ENCODE peak calls at places on chromosomes 3 and 15, in ten cellular contexts. L is hepatocyte; K is dorsolateral prefrontal cortex; V is coronary artery; Q is WERI-Rb-1; R is GM23338; E is A549; D is CD4-positive, CD25-positive, alpha-beta regulatory T cell; Z is sigmoid colon; A is breast epithelium. N is an unnamed sample.

GRCh38 chr3:33915796-33916589 is 117.6 kb downstream of the PDCD6IP start:
- DNase-seq in Z (no peak), D (no peak), K (peak), V (no peak), Q (peak), E (peak), L (no peak), A (no peak), R (peak), N (no peak)

GRCh38 chr3:183427206-183428139 is 946 bp downstream of the MCF2L2 start:
- DNase-seq in Z (no peak), A (no peak), R (peak), E (no peak), Q (peak), D (no peak), L (no peak), V (no peak), K (peak), N (no peak)

GRCh38 chr15:74312445-74313007 is 54.9 kb downstream of the CYP11A1 start:
- DNase-seq in D (no peak), R (no peak), K (peak), Z (no peak), V (no peak), Q (peak), E (no peak), A (no peak), L (no peak), N (no peak)

GRCh38 chr3:73520931-73521461 is 103.7 kb downstream of the PDZRN3 start:
- DNase-seq in V (peak), D (no peak), K (no peak), R (no peak), A (peak), Q (peak), E (no peak), L (no peak), Z (peak), N (no peak)

GRCh38 chr3:191775451-191776233 is 314.7 kb downstream of the PYDC2 start:
- DNase-seq in R (no peak), Q (no peak), K (no peak), V (no peak), Z (no peak), E (no peak), D (no peak), A (no peak), L (no peak), N (no peak)

GRCh38 chr3:116029286-116029685 is 406.0 kb downstream of the GAP43 start:
- DNase-seq in A (no peak), L (no peak), Q (no peak), Z (no peak), V (no peak), K (no peak), R (no peak), D (no peak), E (no peak), N (no peak)

GRCh38 chr3:65758871-65759598 is 279.7 kb downstream of the MAGI1 start:
- DNase-seq in R (no peak), V (no peak), K (no peak), A (no peak), Z (no peak), E (no peak), Q (no peak), L (no peak), D (no peak), N (no peak)

GRCh38 chr3:131535596-131535995 is 32.8 kb upstream of the MRPL3 start:
- DNase-seq in L (no peak), E (no peak), V (no peak), Q (no peak), A (no peak), Z (no peak), K (no peak), D (no peak), R (peak), N (no peak)

GRCh38 chr3:150170843-150171513 is 200.3 kb upstream of the PFN2 start:
- DNase-seq in V (no peak), E (no peak), A (no peak), Q (peak), L (no peak), R (no peak), Z (peak), K (peak), D (no peak), N (no peak)

GRCh38 chr3:197393711-197394110 is 95.3 kb upstream of the DLG1 start:
- DNase-seq in D (no peak), Z (no peak), K (no peak), V (no peak), R (no peak), L (no peak), E (no peak), A (no peak), Q (no peak), N (no peak)

GRCh38 chr15:101051291-101052030 is 132.3 kb downstream of the LRRK1 start:
- DNase-seq in D (no peak), A (no peak), E (no peak), L (peak), R (no peak), Z (peak), K (no peak), V (peak), Q (no peak), N (peak)

GRCh38 chr15:88803241-88803919 is at the start of gene ACAN:
- DNase-seq in K (no peak), R (peak), E (no peak), Q (peak), Z (no peak), V (no peak), A (no peak), L (peak), D (no peak), N (no peak)

GRCh38 chr3:78991656-78992055 is 776.1 kb downstream of the ROBO1 start:
- DNase-seq in V (no peak), E (no peak), K (no peak), Q (no peak), D (no peak), R (no peak), L (no peak), Z (no peak), A (no peak), N (no peak)

GRCh38 chr3:117054551-117054950 is 345.0 kb downstream of the TUSC7 start:
- DNase-seq in A (no peak), R (peak), D (no peak), Z (no peak), Q (no peak), E (no peak), V (no peak), K (no peak), L (no peak), N (no peak)

GRCh38 chr3:119637679-119638525 is 22.5 kb downstream of the POPDC2 start:
- DNase-seq in V (no peak), E (no peak), R (no peak), D (no peak), L (peak), A (no peak), K (no peak), Z (no peak), Q (no peak), N (no peak)

GRCh38 chr3:153289334-153289808 is 127.3 kb downstream of the RAP2B start:
- DNase-seq in E (no peak), R (no peak), D (no peak), Z (no peak), Q (no peak), A (no peak), V (no peak), K (no peak), L (no peak), N (no peak)

GRCh38 chr3:32956750-32957570 is 5.5 kb downstream of the CCR4 start:
- DNase-seq in K (no peak), Z (no peak), V (no peak), L (no peak), A (no peak), Q (no peak), E (no peak), D (no peak), R (no peak), N (no peak)

GRCh38 chr3:35829499-35829898 is 190.2 kb downstream of the ARPP21 start:
- DNase-seq in Q (no peak), V (no peak), L (peak), D (no peak), K (no peak), Z (no peak), A (no peak), E (peak), R (no peak), N (no peak)

GRCh38 chr3:189188466-189188865 is 16.7 kb downstream of the TPRG1 start:
- DNase-seq in Q (no peak), L (peak), V (no peak), D (no peak), E (no peak), A (no peak), Z (no peak), K (no peak), R (no peak), N (no peak)
- H3K27ac ChIP-seq in Q (no peak), L (peak), V (no peak), D (no peak), E (no peak), A (no peak), Z (no peak), K (no peak), R (no peak), N (no peak)

DNA sequence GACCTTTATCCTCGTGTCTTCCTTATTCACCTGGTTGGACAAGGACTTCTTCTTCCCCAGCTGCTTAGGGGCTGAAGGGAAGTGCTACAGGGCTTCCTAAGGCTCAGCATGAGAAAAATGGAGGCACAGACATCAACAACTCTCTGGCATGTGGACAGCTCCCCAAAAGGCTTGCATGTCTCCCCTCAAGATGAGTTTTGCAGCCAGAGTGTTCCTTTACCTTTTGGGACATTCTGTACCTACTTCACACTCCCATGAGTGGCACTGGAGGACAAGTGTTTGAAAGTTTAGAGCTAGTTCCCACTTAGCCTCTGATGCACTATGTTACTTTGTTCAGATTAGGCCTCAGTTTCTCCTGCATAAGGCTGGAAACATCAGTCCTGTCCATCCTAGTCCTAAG is 77.1 kb upstream of the HACD2 start:
- DNase-seq in R (no peak), V (no peak), A (no peak), K (no peak), E (no peak), Q (no peak), L (no peak), D (no peak), Z (no peak), N (no peak)
- H3K27ac ChIP-seq in R (no peak), V (peak), A (peak), K (peak), E (no peak), Q (no peak), L (no peak), D (no peak), Z (peak), N (no peak)

DNA sequence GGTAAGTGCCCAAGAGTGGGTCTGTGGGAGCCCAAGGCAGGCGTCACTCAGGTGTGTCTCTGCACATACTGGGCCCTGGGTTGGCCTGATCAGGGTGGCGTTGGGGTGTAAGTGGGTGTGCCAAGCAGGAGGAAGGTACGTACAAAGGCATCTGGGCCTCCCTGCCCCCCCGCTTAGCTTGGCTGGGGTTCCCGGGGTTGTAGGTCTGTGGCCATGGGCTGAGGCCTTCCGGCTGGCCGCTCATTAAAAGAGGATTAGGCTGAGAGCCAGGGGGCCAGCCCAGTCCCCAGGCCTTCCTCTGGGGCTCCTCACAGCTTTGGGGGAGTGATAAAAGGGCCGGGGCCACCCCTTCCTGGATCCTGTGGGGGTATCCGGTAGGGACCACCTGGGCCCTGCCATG is 13.3 kb downstream of the SEMA3F start:
- DNase-seq in A (no peak), L (no peak), K (no peak), R (no peak), E (no peak), V (no peak), Q (no peak), D (no peak), Z (no peak), N (no peak)
- H3K27ac ChIP-seq in A (peak), L (no peak), K (no peak), R (no peak), E (peak), V (peak), Q (peak), D (no peak), Z (peak), N (peak)

GRCh38 chr3:12186515-12187286 is 28.0 kb upstream of the TIMP4 start:
- DNase-seq in E (no peak), A (no peak), K (no peak), Q (no peak), R (no peak), D (no peak), V (no peak), Z (no peak), L (no peak), N (no peak)
- H3K27ac ChIP-seq in E (peak), A (no peak), K (peak), Q (no peak), R (no peak), D (no peak), V (peak), Z (no peak), L (peak), N (no peak)

GRCh38 chr3:67896130-67896529 is 241.7 kb upstream of the SUCLG2 start:
- DNase-seq in V (no peak), A (no peak), K (no peak), Z (no peak), L (peak), R (no peak), Q (no peak), D (no peak), E (no peak), N (no peak)
- H3K27ac ChIP-seq in V (no peak), A (no peak), K (no peak), Z (no peak), L (no peak), R (no peak), Q (no peak), D (no peak), E (no peak), N (no peak)

GRCh38 chr15:41367418-41367817 is 34.7 kb downstream of the NUSAP1 start:
- DNase-seq in D (no peak), E (no peak), K (no peak), R (no peak), Q (no peak), V (no peak), Z (no peak), A (no peak), L (no peak), N (no peak)
- H3K27ac ChIP-seq in D (no peak), E (no peak), K (no peak), R (no peak), Q (no peak), V (no peak), Z (no peak), A (no peak), L (no peak), N (no peak)

GRCh38 chr3:190370369-190370768 is 17.6 kb upstream of the CLDN16 start:
- DNase-seq in V (no peak), K (no peak), R (no peak), A (no peak), D (no peak), E (no peak), Q (no peak), L (no peak), Z (no peak), N (no peak)
- H3K27ac ChIP-seq in V (no peak), K (no peak), R (no peak), A (peak), D (no peak), E (no peak), Q (no peak), L (peak), Z (no peak), N (peak)

DNA sequence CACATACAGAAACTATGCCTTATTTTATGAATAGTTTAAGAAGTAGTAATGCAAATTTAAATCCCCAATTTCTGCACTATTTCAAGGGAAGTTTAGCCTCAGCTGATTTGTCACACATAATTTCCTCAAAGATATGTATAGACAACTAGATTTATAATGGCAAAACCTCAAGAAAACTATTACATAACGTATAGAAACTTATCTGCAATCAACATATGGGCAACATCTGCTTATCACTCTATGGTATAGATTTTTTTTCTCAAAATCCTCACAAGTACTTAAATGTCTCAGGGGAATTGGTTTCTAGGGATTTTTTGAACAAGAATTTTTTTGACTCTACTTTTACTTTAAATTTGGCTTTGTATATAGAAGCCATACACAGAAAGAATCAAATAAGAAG is 7.7 kb upstream of the PTX3 start:
- DNase-seq in R (no peak), K (no peak), Z (no peak), E (no peak), V (no peak), D (no peak), Q (no peak), A (no peak), L (no peak), N (no peak)
- H3K27ac ChIP-seq in R (no peak), K (no peak), Z (no peak), E (no peak), V (no peak), D (no peak), Q (no peak), A (no peak), L (no peak), N (no peak)

GRCh38 chr15:81151389-81151788 is 17.3 kb downstream of the CFAP161 start:
- DNase-seq in V (no peak), L (no peak), R (no peak), K (no peak), E (no peak), D (no peak), Q (no peak), Z (no peak), A (no peak), N (no peak)
- H3K27ac ChIP-seq in V (no peak), L (no peak), R (no peak), K (no peak), E (no peak), D (no peak), Q (no peak), Z (no peak), A (no peak), N (no peak)

GRCh38 chr3:106965286-106965685 is 412.0 kb upstream of the CCDC54 start:
- DNase-seq in D (no peak), Q (no peak), L (no peak), K (no peak), E (no peak), Z (no peak), V (no peak), A (no peak), R (no peak), N (no peak)
- H3K27ac ChIP-seq in D (no peak), Q (no peak), L (no peak), K (peak), E (no peak), Z (no peak), V (no peak), A (no peak), R (no peak), N (no peak)